ENCODE peak calls at places on chromosomes 11 and 22, in ten cellular contexts. M, J, W, Z, V, L, H, O, B and C are unnamed samples.
A peak's percentile ranks its signal among the peaks of the same experiment; 100 is the strongest.

GRCh38 chr11:61119055-61119454 is 16.8 kb downstream of the CD5 start:
- DNase-seq in M (no peak), J (no peak), W (no peak), Z (no peak), V (no peak), L (no peak), H (no peak), O (no peak), B (no peak), C (no peak)

GRCh38 chr11:34222030-34222429 is 116.6 kb downstream of the NAT10 start:
- DNase-seq in M (no peak), J (no peak), W (no peak), Z (no peak), V (no peak), L (no peak), H (no peak), O (no peak), B (no peak), C (no peak)

GRCh38 chr11:66950113-66950535 is 8.1 kb downstream of the PC start:
- DNase-seq in M (no peak), J (peak; percentile 68), W (no peak), Z (peak; percentile 46), V (no peak), L (peak; percentile 52), H (peak; percentile 13), O (peak; percentile 82), B (peak; percentile 57), C (peak; percentile 67)

GRCh38 chr11:47305734-47306483 is 36.0 kb downstream of the MADD start:
- DNase-seq in M (no peak), J (no peak), W (peak; percentile 65), Z (no peak), V (peak; percentile 69), L (no peak), H (no peak), O (peak; percentile 25), B (no peak), C (no peak)

GRCh38 chr22:22076937-22077703 is 94.5 kb upstream of the TOP3B start:
- DNase-seq in M (no peak), J (peak; percentile 81), W (no peak), Z (no peak), V (peak; percentile 46), L (no peak), H (no peak), O (peak; percentile 38), B (no peak), C (peak; percentile 55)

GRCh38 chr11:95698939-95699562 is 90.5 kb downstream of the FAM76B start:
- DNase-seq in M (no peak), J (peak; percentile 11), W (no peak), Z (no peak), V (peak; percentile 66), L (no peak), H (no peak), O (peak; percentile 48), B (no peak), C (peak; percentile 22)

GRCh38 chr11:110903830-110904229 is 191.6 kb upstream of the ARHGAP20 start:
- DNase-seq in M (no peak), J (peak; percentile 67), W (no peak), Z (no peak), V (no peak), L (no peak), H (no peak), O (peak; percentile 81), B (no peak), C (peak; percentile 36)

GRCh38 chr11:74739546-74740270 is 8.5 kb upstream of the CHRDL2 start:
- DNase-seq in M (peak; percentile 28), J (peak; percentile 84), W (no peak), Z (no peak), V (no peak), L (peak; percentile 36), H (peak; percentile 57), O (peak; percentile 89), B (peak; percentile 45), C (peak; percentile 81)

GRCh38 chr11:55966391-55966790 is 3.4 kb downstream of the OR10AG1 start:
- DNase-seq in M (no peak), J (no peak), W (no peak), Z (no peak), V (no peak), L (no peak), H (no peak), O (no peak), B (no peak), C (no peak)

DNA sequence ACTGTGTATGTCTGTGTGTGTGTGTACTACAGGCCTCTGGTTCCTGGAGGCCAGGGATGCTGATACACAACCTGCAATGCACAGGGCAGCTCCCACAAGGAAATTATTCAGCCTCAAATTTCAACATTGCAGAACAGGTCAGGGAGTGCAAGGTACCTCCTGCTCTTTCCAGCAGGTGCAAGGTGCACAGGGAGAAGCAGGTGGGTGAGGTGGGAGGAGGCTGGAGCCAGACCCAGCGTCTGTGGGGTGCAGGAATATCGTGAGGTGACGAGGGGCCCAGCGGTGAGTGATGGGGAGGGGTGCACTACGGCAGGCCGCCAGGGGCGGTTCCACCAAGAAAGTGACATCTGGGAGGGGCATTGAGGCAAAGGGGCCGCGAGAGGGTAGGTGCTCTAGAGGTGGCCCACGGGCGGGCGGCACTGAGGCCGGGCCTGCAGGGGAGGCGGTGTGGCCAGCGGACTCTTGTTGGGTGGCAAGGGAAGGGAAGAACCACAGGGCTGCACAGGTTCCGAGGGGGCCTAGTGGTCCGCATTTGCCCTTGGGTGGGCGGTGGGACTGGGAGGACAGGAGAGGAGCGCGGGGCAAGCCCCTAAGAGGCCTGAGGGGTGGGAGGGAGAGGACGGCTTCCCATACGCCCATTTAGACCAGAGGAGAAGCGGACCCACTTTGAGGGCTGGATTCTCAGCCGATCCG is 21.6 kb downstream of the DGCR6L start:
- DNase-seq in M (no peak), J (no peak), W (no peak), Z (no peak), V (no peak), L (no peak), H (no peak), O (no peak), B (no peak), C (no peak)
- H3K4me3 ChIP-seq in M (no peak overlapping the region), J (no peak overlapping the region), W (peak overlapping the region; percentile 22), Z (no peak overlapping the region), V (peak overlapping the region; percentile 60), L (peak overlapping the region; percentile 52), H (no peak overlapping the region), O (no peak overlapping the region), B (peak overlapping the region; percentile 58), C (no peak overlapping the region)

DNA sequence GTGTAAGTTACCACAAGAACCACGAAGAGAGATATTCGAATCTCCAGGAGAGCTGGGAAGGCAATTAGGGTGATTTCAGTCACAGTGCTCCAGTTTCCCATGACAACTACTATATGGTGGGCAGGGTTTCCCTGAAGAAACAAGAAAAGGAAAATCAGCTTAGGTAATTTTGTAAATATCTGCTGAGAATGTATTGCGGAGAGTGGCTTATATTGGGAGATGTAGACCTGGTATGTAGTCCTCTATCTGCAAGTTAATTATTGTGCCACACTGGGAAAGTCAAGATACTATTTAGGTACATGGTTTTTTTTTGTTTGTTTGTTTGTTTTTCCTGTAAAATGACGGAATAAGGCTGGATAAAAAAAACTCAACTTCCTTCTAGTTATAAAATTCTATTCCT is at the start of gene OR6M1:
- DNase-seq in M (no peak), J (no peak), W (no peak), Z (no peak), V (no peak), L (no peak), H (no peak), O (no peak), B (no peak), C (no peak)
- TF ChIP-seq CTCF in M (no peak), J (no peak), W (no peak), Z (no peak), V (no peak), L (no peak), H (no peak), O (no peak), B (no peak), C (no peak)

DNA sequence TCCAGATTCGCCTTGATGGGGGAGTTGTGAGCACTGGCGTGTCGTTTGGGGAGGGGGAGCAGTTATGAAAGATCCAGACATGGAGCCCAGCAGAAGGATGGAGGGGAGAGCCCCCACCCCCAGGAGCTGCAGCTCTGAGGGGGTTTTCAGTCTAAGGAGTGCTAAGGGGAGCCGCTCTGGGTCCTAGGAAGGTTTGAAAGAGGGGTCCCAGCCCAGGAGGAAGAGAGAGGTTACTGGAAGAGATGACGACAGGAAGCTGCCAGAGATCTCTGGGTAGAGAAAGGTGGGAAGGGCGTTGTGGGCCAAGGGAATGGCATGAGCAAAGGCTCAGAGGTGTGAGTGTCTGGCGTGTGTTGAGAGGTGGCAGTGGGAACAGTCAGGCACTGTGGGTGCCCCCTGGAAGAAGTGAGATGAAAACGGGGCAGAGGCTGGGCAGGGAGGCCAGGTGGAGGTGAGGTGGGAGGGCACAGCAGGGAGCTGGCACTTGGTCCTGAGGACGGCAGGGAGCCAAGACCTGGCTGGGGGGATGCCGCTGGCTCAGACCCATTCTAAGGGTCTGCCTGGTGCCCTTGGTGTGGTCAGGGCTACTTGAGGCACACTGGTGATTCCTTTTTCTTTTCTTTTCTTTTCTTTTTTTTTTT is 1.8 kb downstream of the MGAT3 start:
- DNase-seq in M (no peak), J (no peak), W (no peak), Z (no peak), V (no peak), L (no peak), H (no peak), O (no peak), B (no peak), C (no peak)
- H3K4me3 ChIP-seq in M (no peak overlapping the region), J (peak overlapping the region; percentile 55), W (peak overlapping the region; percentile 19), Z (no peak overlapping the region), V (peak overlapping the region; percentile 69), L (no peak overlapping the region), H (peak overlapping the region; percentile 79), O (no peak overlapping the region), B (peak overlapping the region; percentile 43), C (no peak overlapping the region)

GRCh38 chr11:11618973-11619435 is 2.8 kb downstream of the GALNT18 start:
- DNase-seq in M (no peak), J (no peak), W (no peak), Z (no peak), V (no peak), L (no peak), H (no peak), O (no peak), B (no peak), C (no peak)
- TF ChIP-seq CTCF in M (no peak), J (no peak), W (no peak), Z (no peak), V (peak; percentile 61), L (no peak), H (no peak), O (no peak), B (no peak), C (no peak)